ENCODE peak calls at places on chromosome 7, in five cellular contexts. N, K, U, I and R are unnamed samples.

GRCh38 chr7:91565499-91566331 is 301.5 kb downstream of the FZD1 start:
- DNase-seq in I (no peak), K (peak; percentile 44), N (peak; percentile 80), U (peak; percentile 24), R (no peak)

GRCh38 chr7:143882611-143883078 is 19.3 kb downstream of the TCAF1 start:
- DNase-seq in K (peak; percentile 96), U (peak; percentile 87), N (peak; percentile 85), I (no peak), R (peak; percentile 40)

GRCh38 chr7:73988197-73988596 is 39.8 kb upstream of the ELN start:
- DNase-seq in N (no peak), I (no peak), U (peak; percentile 34), K (no peak), R (no peak)

GRCh38 chr7:157844141-157844540 is 507.3 kb downstream of the DNAJB6 start:
- DNase-seq in N (no peak), I (no peak), U (no peak), K (no peak), R (no peak)

GRCh38 chr7:131302876-131303707 is 24.6 kb upstream of the MKLN1 start:
- DNase-seq in N (no peak), I (no peak), U (no peak), K (no peak), R (peak; percentile 43)

GRCh38 chr7:132501956-132502355 is 74.3 kb downstream of the PLXNA4 start:
- DNase-seq in N (no peak), U (no peak), K (no peak), I (no peak), R (no peak)

GRCh38 chr7:11373546-11374142 is 400.0 kb downstream of the PHF14 start:
- DNase-seq in K (peak; percentile 14), N (no peak), U (no peak), I (no peak), R (no peak)

GRCh38 chr7:20786779-20787651 is at the start of gene SP8:
- DNase-seq in N (no peak), U (peak; percentile 82), I (no peak), K (peak; percentile 91), R (no peak)

GRCh38 chr7:75688200-75689136 is 50.3 kb downstream of the HIP1 start:
- DNase-seq in I (no peak), K (peak; percentile 50), N (peak; percentile 78), U (peak; percentile 82), R (no peak)

GRCh38 chr7:140165422-140165821 is 11.4 kb downstream of the KDM7A start:
- DNase-seq in N (no peak), U (no peak), I (no peak), K (no peak), R (no peak)

GRCh38 chr7:140899883-140900282 is 24.8 kb downstream of the BRAF start:
- DNase-seq in I (no peak), N (no peak), K (peak; percentile 63), U (no peak), R (no peak)

GRCh38 chr7:130888017-130888371 is 154.0 kb upstream of the KLF14 start:
- DNase-seq in U (no peak), N (no peak), K (no peak), I (no peak), R (no peak)

GRCh38 chr7:14389052-14389988 is 399.9 kb upstream of the ETV1 start:
- DNase-seq in I (no peak), U (no peak), N (no peak), K (no peak), R (no peak)

GRCh38 chr7:98119257-98119918 is 12.7 kb downstream of the LMTK2 start:
- DNase-seq in K (no peak), U (no peak), N (no peak), I (no peak), R (no peak)

GRCh38 chr7:128097211-128097731 is 66.0 kb upstream of the LRRC4 start:
- DNase-seq in U (no peak), K (peak; percentile 73), I (no peak), N (no peak), R (no peak)

GRCh38 chr7:121202125-121202524 is 126.7 kb upstream of the WNT16 start:
- DNase-seq in K (no peak), I (no peak), U (no peak), N (no peak), R (no peak)

GRCh38 chr7:45021604-45022296 is 21.7 kb downstream of the CCM2 start:
- DNase-seq in I (peak; percentile 45), U (no peak), K (no peak), N (no peak), R (no peak)

GRCh38 chr7:28687631-28688030 is 270.5 kb downstream of the TRIL start:
- DNase-seq in U (no peak), N (no peak), I (no peak), K (no peak), R (no peak)

GRCh38 chr7:104794589-104794988 is 219.4 kb upstream of the KMT2E start:
- DNase-seq in N (no peak), I (no peak), U (no peak), K (no peak), R (no peak)

GRCh38 chr7:104795616-104796398 is 218.2 kb upstream of the KMT2E start:
- DNase-seq in U (no peak), N (no peak), K (no peak), I (no peak), R (no peak)

GRCh38 chr7:104793066-104793465 is 220.9 kb upstream of the KMT2E start:
- DNase-seq in U (peak; percentile 14), N (no peak), K (no peak), I (no peak), R (no peak)

GRCh38 chr7:104795086-104795485 is 218.9 kb upstream of the KMT2E start:
- DNase-seq in U (no peak), K (no peak), I (no peak), N (no peak), R (no peak)

DNA sequence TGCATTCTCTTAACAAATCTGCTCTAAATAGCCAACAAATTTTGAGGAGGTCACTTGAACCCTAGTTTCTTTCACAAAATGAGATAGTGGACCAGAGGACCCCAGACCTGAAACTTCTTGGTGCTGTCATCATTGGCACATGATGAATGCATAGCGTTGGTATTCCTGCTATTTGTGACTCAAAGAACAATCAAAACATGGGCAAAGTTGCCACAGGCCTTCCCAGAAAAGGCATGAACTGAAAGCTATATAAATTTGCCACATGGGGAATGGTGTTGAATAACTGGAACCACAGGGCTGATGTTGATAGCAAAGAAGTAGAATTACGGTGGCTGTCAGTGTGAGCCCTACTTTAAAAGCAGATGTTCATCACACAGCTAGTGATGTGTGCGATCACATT is 219.9 kb upstream of the KMT2E start:
- DNase-seq in U (no peak), N (no peak), I (no peak), K (no peak), R (no peak)
- TF ChIP-seq EP300 in U (no peak), N (no peak), I (no peak), K (no peak), R (no peak)

GRCh38 chr7:129615018-129615417 is 3.5 kb downstream of the NRF1 start:
- DNase-seq in N (no peak), K (no peak), I (peak; percentile 51), U (no peak), R (no peak)

GRCh38 chr7:129617178-129617577 is 5.7 kb downstream of the NRF1 start:
- DNase-seq in N (no peak), U (no peak), K (no peak), I (no peak), R (no peak)

GRCh38 chr7:129613016-129613337 is 1.5 kb downstream of the NRF1 start:
- DNase-seq in I (no peak), N (no peak), U (no peak), K (no peak), R (no peak)

GRCh38 chr7:129617607-129618006 is 6.1 kb downstream of the NRF1 start:
- DNase-seq in K (no peak), U (no peak), I (no peak), N (no peak), R (no peak)

DNA sequence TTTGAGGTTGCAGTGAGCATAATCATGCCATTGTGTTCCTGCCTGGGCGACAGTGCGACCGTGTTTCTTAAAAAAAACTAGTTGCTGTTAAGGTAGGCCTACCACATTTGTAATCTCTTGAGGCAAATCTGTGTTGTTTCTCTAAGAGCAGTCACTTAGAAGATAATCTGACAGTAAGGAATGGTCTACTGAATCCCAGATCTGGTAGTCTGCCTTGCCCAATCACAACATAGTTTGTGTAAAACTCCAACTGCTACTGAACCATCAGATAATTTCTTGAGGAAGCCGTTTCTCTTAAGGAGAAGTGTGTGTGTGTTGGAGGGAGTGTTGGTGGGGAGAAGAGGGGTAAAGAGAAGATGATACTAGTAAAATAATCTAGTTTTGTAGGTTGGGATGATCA is 5.0 kb downstream of the NRF1 start:
- DNase-seq in I (no peak), U (no peak), K (no peak), N (no peak), R (no peak)
- H3K27ac ChIP-seq in I (no peak overlapping the region), U (no peak overlapping the region), K (no peak overlapping the region), N (no peak overlapping the region), R (no peak overlapping the region)

DNA sequence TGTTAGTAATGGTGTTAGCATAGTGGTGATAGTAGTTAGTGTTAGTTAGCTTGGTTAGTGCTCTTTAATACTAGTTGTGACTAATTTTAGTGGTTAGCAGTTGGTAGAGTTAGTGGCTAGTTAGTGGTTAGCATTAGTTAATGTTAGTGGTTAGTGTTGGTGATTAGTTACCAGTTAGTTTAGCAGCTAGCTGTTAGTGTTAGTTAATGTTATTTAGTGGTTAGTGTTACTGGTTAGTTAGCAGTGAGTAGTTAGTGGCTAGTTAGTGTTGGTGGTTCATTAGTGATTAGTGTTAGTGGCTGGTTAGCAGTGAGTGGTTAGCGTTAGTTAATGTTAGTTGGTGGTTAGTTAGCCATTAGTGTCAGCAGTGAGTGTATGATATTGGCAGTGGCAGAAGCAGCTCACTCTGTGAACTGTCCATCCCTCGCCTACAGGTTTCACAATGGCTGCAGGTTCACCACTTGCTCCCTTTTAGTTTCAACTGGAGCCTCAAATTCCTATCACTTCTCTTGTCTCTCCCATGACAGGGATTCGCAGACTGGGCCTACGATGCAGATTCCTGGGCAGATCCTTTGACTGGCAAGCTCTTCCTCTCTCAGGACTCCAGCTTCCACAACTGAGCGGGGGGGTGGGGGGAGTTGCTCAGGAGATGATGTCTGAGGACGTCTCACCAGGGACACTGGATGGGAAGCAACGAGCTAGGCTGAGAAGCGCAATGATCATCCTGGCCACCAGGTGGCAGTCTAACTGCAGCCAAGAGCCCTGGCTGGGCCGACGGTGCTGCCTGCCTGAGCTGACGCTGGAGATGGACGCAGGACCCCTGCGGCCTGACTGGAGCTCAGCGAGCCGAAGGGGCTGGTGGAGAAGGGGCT is 19.5 kb downstream of the GHRHR start:
- DNase-seq in N (peak; percentile 90), I (no peak), U (peak; percentile 80), K (peak; percentile 94), R (peak; percentile 80)
- TF ChIP-seq POLR2AphosphoS5 in N (no peak), I (no peak), U (no peak), K (no peak), R (no peak)

DNA sequence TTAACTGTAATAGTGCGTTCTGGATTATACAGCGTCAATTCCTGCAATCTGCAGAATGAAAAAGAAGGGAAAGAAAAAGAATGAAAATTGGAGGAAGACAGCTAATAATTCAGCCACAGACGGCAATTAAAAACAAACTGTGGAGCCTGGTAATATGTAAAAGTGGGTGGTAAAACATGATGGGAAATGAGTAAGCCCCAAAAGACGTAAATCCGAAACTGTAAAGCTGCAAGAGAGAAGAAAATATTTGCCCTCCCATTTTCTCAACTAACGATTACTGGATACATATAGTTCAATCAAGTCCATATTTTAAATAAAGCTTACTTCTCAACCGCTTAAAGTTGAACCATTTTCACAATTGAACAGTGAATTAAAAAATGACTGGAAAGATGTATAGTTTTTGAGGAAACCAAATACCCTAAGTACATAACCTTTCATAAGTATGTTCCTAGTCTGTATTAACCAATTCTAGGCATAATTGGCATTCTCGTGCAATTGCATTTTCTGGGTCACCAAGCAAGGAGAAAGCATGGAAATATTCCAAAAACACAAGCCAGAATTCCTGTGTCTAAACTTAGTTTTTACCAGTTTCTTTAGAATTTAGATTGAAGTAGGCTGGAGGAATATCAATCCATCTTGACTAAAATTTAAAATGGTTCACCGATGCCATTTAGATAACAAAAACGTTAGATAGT is 44.8 kb downstream of the MALSU1 start:
- DNase-seq in K (no peak), I (no peak), N (no peak), U (no peak), R (no peak)
- TF ChIP-seq EP300 in K (no peak), I (no peak), N (no peak), U (no peak), R (no peak)